ENCODE peak calls at places on chromosomes 16 and 17, in six cellular contexts. Y, E, A, J, H and U are unnamed samples.
A peak's percentile ranks its signal among the peaks of the same experiment; 100 is the strongest.

GRCh38 chr16:4042581-4042980 is 73.7 kb downstream of the ADCY9 start:
- DNase-seq in Y (no peak), E (no peak), A (no peak), J (no peak), H (no peak), U (no peak)

GRCh38 chr16:63913278-63913677 is 1208.6 kb downstream of the CDH11 start:
- DNase-seq in Y (no peak), E (no peak), A (no peak), J (no peak), H (no peak), U (no peak)

GRCh38 chr17:56992364-56992763 is 14.4 kb downstream of the SCPEP1 start:
- DNase-seq in Y (no peak), E (no peak), A (no peak), J (no peak), H (no peak), U (no peak)

GRCh38 chr16:30437511-30438046 is 7.7 kb upstream of the DCTPP1 start:
- DNase-seq in Y (no peak), E (no peak), A (peak; percentile 46), J (no peak), H (no peak), U (no peak)

GRCh38 chr17:72952220-72952619 is 140.3 kb downstream of the SLC39A11 start:
- DNase-seq in Y (no peak), E (no peak), A (no peak), J (no peak), H (no peak), U (no peak)

GRCh38 chr17:76240461-76241204 is at the start of gene RNF157:
- DNase-seq in Y (peak; percentile 64), E (no peak), A (no peak), J (peak; percentile 91), H (peak; percentile 92), U (peak; percentile 88)

GRCh38 chr17:61253937-61254677 is 145.5 kb upstream of the TBX2 start:
- DNase-seq in Y (no peak), E (no peak), A (no peak), J (no peak), H (no peak), U (no peak)

GRCh38 chr17:82320140-82320840 is 2.9 kb upstream of the CD7 start:
- DNase-seq in Y (no peak), E (no peak), A (no peak), J (no peak), H (no peak), U (no peak)

GRCh38 chr16:57600048-57600835 is 28.2 kb upstream of the ADGRG1 start:
- DNase-seq in Y (no peak), E (peak; percentile 73), A (peak; percentile 62), J (peak; percentile 84), H (peak; percentile 56), U (peak; percentile 72)

GRCh38 chr17:42233994-42234393 is 39.7 kb upstream of the GHDC start:
- DNase-seq in Y (no peak), E (no peak), A (no peak), J (no peak), H (no peak), U (no peak)

GRCh38 chr16:22355487-22355908 is 18.9 kb downstream of the CDR2 start:
- DNase-seq in Y (peak; percentile 48), E (no peak), A (no peak), J (no peak), H (no peak), U (no peak)

GRCh38 chr16:83666449-83666848 is 141.3 kb upstream of the HSBP1 start:
- DNase-seq in Y (no peak), E (no peak), A (no peak), J (no peak), H (no peak), U (no peak)

GRCh38 chr17:40099627-40100418 is 566 bp downstream of the NR1D1 start:
- DNase-seq in Y (peak; percentile 30), E (no peak), A (no peak), J (no peak), H (no peak), U (no peak)

GRCh38 chr17:50766222-50767023 is 895 bp downstream of the ANKRD40CL start:
- DNase-seq in Y (no peak), E (no peak), A (no peak), J (no peak), H (no peak), U (no peak)
- H3K4me3 ChIP-seq in Y (no peak overlapping the region), E (no peak overlapping the region), A (no peak overlapping the region), J (no peak overlapping the region), H (no peak overlapping the region), U (no peak overlapping the region)

GRCh38 chr16:65377131-65377649 is 255.3 kb upstream of the CDH11 start:
- DNase-seq in Y (no peak), E (no peak), A (no peak), J (no peak), H (no peak), U (no peak)
- H3K4me3 ChIP-seq in Y (no peak overlapping the region), E (no peak overlapping the region), A (no peak overlapping the region), J (no peak overlapping the region), H (no peak overlapping the region), U (no peak overlapping the region)

GRCh38 chr17:7839890-7840260 is 5.9 kb downstream of the KDM6B start:
- DNase-seq in Y (no peak), E (no peak), A (no peak), J (peak; percentile 13), H (no peak), U (peak; percentile 47)

GRCh38 chr17:7841309-7841621 is 7.2 kb downstream of the KDM6B start:
- DNase-seq in Y (no peak), E (no peak), A (no peak), J (no peak), H (no peak), U (peak; percentile 52)

GRCh38 chr17:7840875-7841274 is 6.9 kb downstream of the KDM6B start:
- DNase-seq in Y (no peak), E (no peak), A (no peak), J (no peak), H (no peak), U (no peak)

GRCh38 chr17:7839199-7839889 is 5.3 kb downstream of the KDM6B start:
- DNase-seq in Y (no peak), E (no peak), A (peak; percentile 52), J (no peak), H (no peak), U (no peak)

DNA sequence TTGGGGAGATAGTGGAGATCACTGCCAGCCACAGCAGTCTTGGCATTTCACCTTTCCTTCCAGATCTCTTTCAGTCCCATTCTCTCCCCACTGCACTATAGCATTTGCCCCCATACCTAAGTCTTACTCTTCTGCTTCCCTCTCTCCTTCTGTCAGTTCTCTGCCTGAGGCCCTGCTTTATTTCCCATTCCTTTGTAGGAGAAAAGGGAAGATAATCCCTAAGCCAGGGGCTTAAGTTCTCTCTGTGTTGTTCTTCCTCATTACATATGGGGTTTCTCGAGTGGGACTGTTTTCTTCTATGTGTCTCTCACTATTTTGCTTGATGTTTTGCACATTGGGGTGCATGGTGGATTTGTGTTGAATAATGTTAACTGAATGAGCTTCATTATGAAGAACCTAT is 6.4 kb downstream of the KDM6B start:
- DNase-seq in Y (no peak), E (no peak), A (no peak), J (no peak), H (no peak), U (no peak)
- H3K4me3 ChIP-seq in Y (no peak overlapping the region), E (no peak overlapping the region), A (no peak overlapping the region), J (peak overlapping the region; percentile 82), H (no peak overlapping the region), U (no peak overlapping the region)

GRCh38 chr16:2237076-2237551 is 870 bp downstream of the DNASE1L2 start:
- DNase-seq in Y (no peak), E (no peak), A (no peak), J (no peak), H (no peak), U (no peak)
- H3K4me3 ChIP-seq in Y (no peak overlapping the region), E (peak overlapping the region; percentile 20), A (no peak overlapping the region), J (no peak overlapping the region), H (no peak overlapping the region), U (peak overlapping the region; percentile 28)